ENCODE peak calls at places on chromosomes 6 and 20, in six cellular contexts. G is H1, W is H9, M is IMR-90, K is mesenchymal stem cell, P is neuronal stem cell. Y is an unnamed sample.
A peak's percentile ranks its signal among the peaks of the same experiment; 100 is the strongest.

GRCh38 chr6:148935705-148936306 is 189.0 kb downstream of the UST start:
- DNase-seq in G (no peak), W (no peak), M (peak; percentile 71), K (peak; percentile 75), P (no peak), Y (no peak)

GRCh38 chr20:5315807-5316187 is 957 bp downstream of the PROKR2 start:
- DNase-seq in G (no peak), W (no peak), M (no peak), K (no peak), P (no peak), Y (no peak)

GRCh38 chr20:15882553-15882952 is 690.7 kb downstream of the KIF16B start:
- DNase-seq in G (no peak), W (no peak), M (no peak), K (no peak), P (no peak), Y (no peak)

GRCh38 chr6:143176090-143177021 is 115.7 kb downstream of the AIG1 start:
- DNase-seq in G (no peak), W (peak; percentile 39), M (peak; percentile 88), K (peak; percentile 91), P (no peak), Y (peak; percentile 67)

GRCh38 chr20:24686156-24686555 is 216.7 kb downstream of the SYNDIG1 start:
- DNase-seq in G (no peak), W (no peak), M (no peak), K (no peak), P (no peak), Y (no peak)

GRCh38 chr20:16922834-16923233 is 174.7 kb downstream of the OTOR start:
- DNase-seq in G (no peak), W (no peak), M (peak; percentile 95), K (peak; percentile 88), P (no peak), Y (peak; percentile 52)

GRCh38 chr6:47111685-47112084 is 69.6 kb upstream of the ADGRF1 start:
- DNase-seq in G (no peak), W (no peak), M (peak; percentile 60), K (peak; percentile 24), P (no peak), Y (peak; percentile 91)

GRCh38 chr20:51529027-51529749 is 13.3 kb downstream of the NFATC2 start:
- DNase-seq in G (no peak), W (no peak), M (peak; percentile 74), K (no peak), P (no peak), Y (no peak)

GRCh38 chr6:129543981-129544380 is 166.0 kb downstream of the ARHGAP18 start:
- DNase-seq in G (no peak), W (no peak), M (peak; percentile 46), K (no peak), P (no peak), Y (no peak)

GRCh38 chr6:17413313-17413750 is 19.9 kb downstream of the CAP2 start:
- DNase-seq in G (no peak), W (no peak), M (peak; percentile 91), K (peak; percentile 47), P (no peak), Y (no peak)

GRCh38 chr6:84242265-84242664 is 14.8 kb upstream of the CEP162 start:
- DNase-seq in G (no peak), W (no peak), M (no peak), K (no peak), P (no peak), Y (no peak)

GRCh38 chr6:90388395-90388794 is 91.8 kb upstream of the BACH2 start:
- DNase-seq in G (no peak), W (no peak), M (no peak), K (no peak), P (no peak), Y (no peak)

GRCh38 chr20:50369225-50370035 is 140.8 kb upstream of the PTPN1 start:
- DNase-seq in G (no peak), W (no peak), M (no peak), K (no peak), P (no peak), Y (no peak)

GRCh38 chr20:63750807-63751470 is 11.4 kb downstream of the SLC2A4RG start:
- DNase-seq in G (no peak), W (peak; percentile 55), M (no peak), K (no peak), P (no peak), Y (no peak)

GRCh38 chr20:10263385-10264165 is 44.9 kb downstream of the SNAP25 start:
- DNase-seq in G (no peak), W (no peak), M (peak; percentile 4), K (peak; percentile 57), P (no peak), Y (no peak)

GRCh38 chr6:109526905-109527628 is 44.0 kb upstream of the ZBTB24 start:
- DNase-seq in G (no peak), W (peak; percentile 74), M (peak; percentile 69), K (peak; percentile 70), P (peak; percentile 61), Y (peak; percentile 89)
- H2BK5ac ChIP-seq in G (no peak overlapping the region), W (no peak overlapping the region), M (no peak overlapping the region), K (no peak overlapping the region), P (no peak overlapping the region), Y (no peak overlapping the region)

GRCh38 chr20:4038047-4038459 is 22.7 kb upstream of the RNF24 start:
- DNase-seq in G (no peak), W (peak; percentile 67), M (peak; percentile 67), K (peak; percentile 82), P (no peak), Y (peak; percentile 84)
- H3K18ac ChIP-seq in G (peak overlapping the region; percentile 81), W (no peak overlapping the region), M (peak overlapping the region; percentile 62), K (peak overlapping the region; percentile 85), P (no peak overlapping the region), Y (no peak overlapping the region)

GRCh38 chr6:107128175-107128574 is 12.9 kb upstream of the BEND3 start:
- DNase-seq in G (no peak), W (no peak), M (peak; percentile 61), K (peak; percentile 23), P (no peak), Y (no peak)
- H3K4me1 ChIP-seq in G (peaks cover 11% of the 10 kb centered on the region), W (peaks cover 12% of the 10 kb centered on the region), M (no peaks in the 10 kb centered on the region), K (no peaks in the 10 kb centered on the region), P (no peaks in the 10 kb centered on the region), Y (no peaks in the 10 kb centered on the region)

DNA sequence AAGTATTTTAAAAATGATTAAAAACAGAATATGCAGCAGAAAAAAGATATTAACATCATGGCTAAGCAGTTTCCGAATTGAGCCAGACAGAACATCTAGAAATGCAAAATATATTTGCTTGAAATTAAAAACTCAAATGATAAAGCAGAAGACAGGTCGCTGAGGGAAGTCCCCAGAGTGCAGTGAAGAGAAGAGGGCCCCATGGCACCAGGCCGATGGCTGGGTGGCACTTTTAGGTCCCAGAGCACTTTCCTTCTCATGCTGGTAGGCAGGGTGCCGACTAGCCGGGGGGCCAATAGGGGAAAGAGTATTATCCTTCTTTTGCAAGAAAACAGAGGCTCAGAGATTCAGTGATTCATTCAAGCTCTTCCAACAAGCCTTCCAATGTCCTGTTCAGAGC is 58.9 kb downstream of the MYH7B start:
- DNase-seq in G (no peak), W (peak; percentile 10), M (no peak), K (no peak), P (no peak), Y (no peak)
- H2BK5ac ChIP-seq in G (no peak overlapping the region), W (no peak overlapping the region), M (no peak overlapping the region), K (no peak overlapping the region), P (no peak overlapping the region), Y (no peak overlapping the region)

GRCh38 chr6:41785254-41785653 is 2.2 kb upstream of the TOMM6 start:
- DNase-seq in G (no peak), W (no peak), M (no peak), K (no peak), P (no peak), Y (no peak)

GRCh38 chr6:41786451-41787218 is 859 bp upstream of the TOMM6 start:
- DNase-seq in G (no peak), W (peak; percentile 82), M (peak; percentile 61), K (peak; percentile 82), P (peak; percentile 87), Y (peak; percentile 84)

GRCh38 chr6:41785689-41786450 is 1.6 kb upstream of the TOMM6 start:
- DNase-seq in G (no peak), W (peak; percentile 55), M (no peak), K (peak; percentile 40), P (no peak), Y (peak; percentile 48)

GRCh38 chr6:41789390-41789724 is 1.9 kb downstream of the TOMM6 start:
- DNase-seq in G (no peak), W (no peak), M (no peak), K (no peak), P (no peak), Y (no peak)

GRCh38 chr6:41787219-41787917 is at the start of gene TOMM6:
- DNase-seq in G (peak; percentile 77), W (peak; percentile 96), M (peak; percentile 94), K (peak; percentile 96), P (peak; percentile 95), Y (peak; percentile 97)
- H3K18ac ChIP-seq in G (peak within 1 kb of the TSS; percentile 95), W (peak within 1 kb of the TSS; percentile 84), M (peak within 1 kb of the TSS; percentile 78), K (peak within 1 kb of the TSS; percentile 94), P (peak within 1 kb of the TSS; percentile 97), Y (peak within 1 kb of the TSS; percentile 64)

Y was measured in mesendoderm.